ENCODE peak calls at places on chromosomes 1 and 21, in four cellular contexts. One of them, this sample, is unnamed.

GRCh38 chr21:37467082-37467481 is 100.5 kb downstream of the DYRK1A start:
- DNase-seq in iPS-NIHi11: no peak
- DNase-seq in left colon: no peak
- DNase-seq in NCI-H345: no peak
- DNase-seq in this sample: no peak

GRCh38 chr1:7808253-7808844 is 24.3 kb downstream of the PER3 start:
- DNase-seq in left colon: no peak
- DNase-seq in NCI-H345: peak
- DNase-seq in iPS-NIHi11: peak
- DNase-seq in this sample: no peak

GRCh38 chr1:247401310-247402098 is 14.5 kb upstream of the NLRP3 start:
- DNase-seq in left colon: peak
- DNase-seq in NCI-H345: peak
- DNase-seq in iPS-NIHi11: no peak
- DNase-seq in this sample: no peak

GRCh38 chr1:46246548-46247432 is 773 bp upstream of the RAD54L start:
- DNase-seq in iPS-NIHi11: peak
- DNase-seq in left colon: no peak
- DNase-seq in NCI-H345: peak
- DNase-seq in this sample: peak

GRCh38 chr1:208737922-208738321 is 493.7 kb upstream of the PLXNA2 start:
- DNase-seq in iPS-NIHi11: no peak
- DNase-seq in NCI-H345: no peak
- DNase-seq in left colon: no peak
- DNase-seq in this sample: no peak

GRCh38 chr21:34802180-34802899 is 133.5 kb downstream of the CLIC6 start:
- DNase-seq in left colon: no peak
- DNase-seq in iPS-NIHi11: no peak
- DNase-seq in NCI-H345: no peak
- DNase-seq in this sample: no peak

GRCh38 chr1:35947547-35947946 is 16.6 kb downstream of the AGO3 start:
- DNase-seq in NCI-H345: no peak
- DNase-seq in iPS-NIHi11: no peak
- DNase-seq in left colon: no peak
- DNase-seq in this sample: no peak

GRCh38 chr21:42696516-42697040 is 43.2 kb downstream of the PDE9A start:
- DNase-seq in NCI-H345: no peak
- DNase-seq in iPS-NIHi11: no peak
- DNase-seq in left colon: no peak
- DNase-seq in this sample: no peak

GRCh38 chr1:84298336-84298687 is 3.2 kb upstream of the SAMD13 start:
- DNase-seq in NCI-H345: peak
- DNase-seq in left colon: peak
- DNase-seq in iPS-NIHi11: peak
- DNase-seq in this sample: no peak

GRCh38 chr1:111576547-111576946 is 43.0 kb upstream of the RAP1A start:
- DNase-seq in NCI-H345: no peak
- DNase-seq in iPS-NIHi11: no peak
- DNase-seq in left colon: peak
- DNase-seq in this sample: no peak

GRCh38 chr21:32193066-32193465 is 85.8 kb downstream of the MIS18A start:
- DNase-seq in NCI-H345: no peak
- DNase-seq in left colon: no peak
- DNase-seq in iPS-NIHi11: no peak
- DNase-seq in this sample: no peak

GRCh38 chr1:87518794-87519193 is 190.1 kb downstream of the LMO4 start:
- DNase-seq in left colon: no peak
- DNase-seq in iPS-NIHi11: no peak
- DNase-seq in NCI-H345: no peak
- DNase-seq in this sample: no peak

GRCh38 chr1:98929456-98929855 is 75.2 kb downstream of the PLPPR5 start:
- DNase-seq in NCI-H345: no peak
- DNase-seq in iPS-NIHi11: no peak
- DNase-seq in left colon: no peak
- DNase-seq in this sample: no peak

GRCh38 chr1:93672069-93672468 is 9.6 kb downstream of the BCAR3 start:
- DNase-seq in left colon: peak
- DNase-seq in NCI-H345: no peak
- DNase-seq in iPS-NIHi11: no peak
- DNase-seq in this sample: peak

GRCh38 chr1:214271995-214272731 is 8.8 kb upstream of the SMYD2 start:
- DNase-seq in left colon: no peak
- DNase-seq in iPS-NIHi11: no peak
- DNase-seq in NCI-H345: no peak
- DNase-seq in this sample: no peak

GRCh38 chr1:42736152-42736551 is 3.9 kb downstream of the CLDN19 start:
- DNase-seq in left colon: peak
- DNase-seq in iPS-NIHi11: peak
- DNase-seq in NCI-H345: no peak
- DNase-seq in this sample: no peak

GRCh38 chr1:39639333-39640130 is at the start of gene HEYL:
- DNase-seq in NCI-H345: peak
- DNase-seq in iPS-NIHi11: peak
- DNase-seq in left colon: peak
- DNase-seq in this sample: no peak

GRCh38 chr1:228405200-228405978 is 1.2 kb downstream of the TRIM11 start:
- DNase-seq in left colon: no peak
- DNase-seq in NCI-H345: no peak
- DNase-seq in iPS-NIHi11: no peak
- DNase-seq in this sample: no peak

GRCh38 chr1:94069649-94070285 is 51.2 kb downstream of the ABCA4 start:
- DNase-seq in iPS-NIHi11: no peak
- DNase-seq in NCI-H345: peak
- DNase-seq in left colon: no peak
- DNase-seq in this sample: no peak

GRCh38 chr1:11806307-11806936 is 431 bp downstream of the CLCN6 start:
- DNase-seq in iPS-NIHi11: no peak
- DNase-seq in NCI-H345: peak
- DNase-seq in left colon: no peak
- DNase-seq in this sample: no peak

GRCh38 chr1:41917835-41918449 is 780 bp downstream of the HIVEP3 start:
- DNase-seq in NCI-H345: peak
- DNase-seq in left colon: no peak
- DNase-seq in iPS-NIHi11: peak
- DNase-seq in this sample: no peak

GRCh38 chr1:230282157-230282556 is 144.0 kb downstream of the PGBD5 start:
- DNase-seq in left colon: peak
- DNase-seq in NCI-H345: peak
- DNase-seq in iPS-NIHi11: no peak
- DNase-seq in this sample: no peak

GRCh38 chr1:7513081-7513480 is 258.0 kb upstream of the VAMP3 start:
- DNase-seq in iPS-NIHi11: no peak
- DNase-seq in left colon: no peak
- DNase-seq in NCI-H345: no peak
- DNase-seq in this sample: no peak

GRCh38 chr21:16002872-16003466 is 273.2 kb downstream of the USP25 start:
- DNase-seq in iPS-NIHi11: no peak
- DNase-seq in left colon: no peak
- DNase-seq in NCI-H345: no peak
- DNase-seq in this sample: no peak